ENCODE peak calls at places on chromosomes 16 and 17, in ten cellular contexts. One of them, this sample, is unnamed.

GRCh38 chr17:6986676-6987075 is 9.2 kb upstream of the ALOX12 start:
- DNase-seq in effector memory CD4-positive, alpha-beta T cell: no peak
- DNase-seq in IMR-90: no peak
- DNase-seq in endothelial cell of umbilical vein: peak; percentile 71
- DNase-seq in sigmoid colon: no peak
- DNase-seq in left ventricle myocardium inferior: no peak
- DNase-seq in heart right ventricle: no peak
- DNase-seq in tibial nerve: no peak
- DNase-seq in skeletal muscle cell: no peak
- DNase-seq in small intestine: no peak
- DNase-seq in this sample: no peak

GRCh38 chr16:1093284-1094123 is 2.5 kb downstream of the C1QTNF8 start:
- DNase-seq in effector memory CD4-positive, alpha-beta T cell: no peak
- DNase-seq in IMR-90: no peak
- DNase-seq in endothelial cell of umbilical vein: no peak
- DNase-seq in sigmoid colon: no peak
- DNase-seq in left ventricle myocardium inferior: no peak
- DNase-seq in heart right ventricle: no peak
- DNase-seq in tibial nerve: no peak
- DNase-seq in skeletal muscle cell: no peak
- DNase-seq in small intestine: peak; percentile 28
- DNase-seq in this sample: no peak

GRCh38 chr16:78553268-78554044 is 454.0 kb downstream of the WWOX start:
- DNase-seq in effector memory CD4-positive, alpha-beta T cell: no peak
- DNase-seq in IMR-90: no peak
- DNase-seq in endothelial cell of umbilical vein: no peak
- DNase-seq in sigmoid colon: no peak
- DNase-seq in left ventricle myocardium inferior: no peak
- DNase-seq in heart right ventricle: no peak
- DNase-seq in tibial nerve: no peak
- DNase-seq in skeletal muscle cell: no peak
- DNase-seq in small intestine: peak; percentile 51
- DNase-seq in this sample: no peak

GRCh38 chr17:81480140-81480917 is 32.3 kb downstream of the ACTG1 start:
- DNase-seq in effector memory CD4-positive, alpha-beta T cell: no peak
- DNase-seq in IMR-90: peak; percentile 76
- DNase-seq in endothelial cell of umbilical vein: no peak
- DNase-seq in sigmoid colon: no peak
- DNase-seq in left ventricle myocardium inferior: no peak
- DNase-seq in heart right ventricle: no peak
- DNase-seq in tibial nerve: peak; percentile 36
- DNase-seq in skeletal muscle cell: peak; percentile 41
- DNase-seq in small intestine: no peak
- DNase-seq in this sample: no peak

GRCh38 chr16:31477220-31478216 is 5.4 kb upstream of the SLC5A2 start:
- DNase-seq in effector memory CD4-positive, alpha-beta T cell: no peak
- DNase-seq in IMR-90: no peak
- DNase-seq in endothelial cell of umbilical vein: no peak
- DNase-seq in sigmoid colon: no peak
- DNase-seq in left ventricle myocardium inferior: no peak
- DNase-seq in heart right ventricle: no peak
- DNase-seq in tibial nerve: no peak
- DNase-seq in skeletal muscle cell: no peak
- DNase-seq in small intestine: peak; percentile 87
- DNase-seq in this sample: no peak

GRCh38 chr17:280901-281300 is 71.7 kb downstream of the RPH3AL start:
- DNase-seq in effector memory CD4-positive, alpha-beta T cell: no peak
- DNase-seq in IMR-90: no peak
- DNase-seq in endothelial cell of umbilical vein: no peak
- DNase-seq in sigmoid colon: peak; percentile 32
- DNase-seq in left ventricle myocardium inferior: no peak
- DNase-seq in heart right ventricle: no peak
- DNase-seq in tibial nerve: no peak
- DNase-seq in skeletal muscle cell: no peak
- DNase-seq in small intestine: no peak
- DNase-seq in this sample: peak; percentile 23

GRCh38 chr17:77602883-77603640 is 355.4 kb upstream of the TNRC6C start:
- DNase-seq in effector memory CD4-positive, alpha-beta T cell: no peak
- DNase-seq in IMR-90: no peak
- DNase-seq in endothelial cell of umbilical vein: no peak
- DNase-seq in sigmoid colon: peak; percentile 61
- DNase-seq in left ventricle myocardium inferior: no peak
- DNase-seq in heart right ventricle: peak; percentile 19
- DNase-seq in tibial nerve: no peak
- DNase-seq in skeletal muscle cell: no peak
- DNase-seq in small intestine: no peak
- DNase-seq in this sample: peak; percentile 59

GRCh38 chr16:10612649-10613179 is 32.3 kb upstream of the EMP2 start:
- DNase-seq in effector memory CD4-positive, alpha-beta T cell: no peak
- DNase-seq in IMR-90: no peak
- DNase-seq in endothelial cell of umbilical vein: no peak
- DNase-seq in sigmoid colon: no peak
- DNase-seq in left ventricle myocardium inferior: no peak
- DNase-seq in heart right ventricle: no peak
- DNase-seq in tibial nerve: no peak
- DNase-seq in skeletal muscle cell: no peak
- DNase-seq in small intestine: no peak
- DNase-seq in this sample: no peak

GRCh38 chr17:73432624-73433190 is 120.9 kb upstream of the CDC42EP4 start:
- DNase-seq in effector memory CD4-positive, alpha-beta T cell: no peak
- DNase-seq in IMR-90: no peak
- DNase-seq in endothelial cell of umbilical vein: no peak
- DNase-seq in sigmoid colon: no peak
- DNase-seq in left ventricle myocardium inferior: no peak
- DNase-seq in heart right ventricle: no peak
- DNase-seq in tibial nerve: no peak
- DNase-seq in skeletal muscle cell: no peak
- DNase-seq in small intestine: no peak
- DNase-seq in this sample: no peak

GRCh38 chr16:65600629-65601028 is 478.8 kb upstream of the CDH11 start:
- DNase-seq in effector memory CD4-positive, alpha-beta T cell: no peak
- DNase-seq in IMR-90: peak; percentile 29
- DNase-seq in endothelial cell of umbilical vein: no peak
- DNase-seq in sigmoid colon: no peak
- DNase-seq in left ventricle myocardium inferior: no peak
- DNase-seq in heart right ventricle: no peak
- DNase-seq in tibial nerve: no peak
- DNase-seq in skeletal muscle cell: no peak
- DNase-seq in small intestine: no peak
- DNase-seq in this sample: no peak

GRCh38 chr17:17909078-17909477 is 63.1 kb downstream of the TOM1L2 start:
- DNase-seq in effector memory CD4-positive, alpha-beta T cell: no peak
- DNase-seq in IMR-90: no peak
- DNase-seq in endothelial cell of umbilical vein: no peak
- DNase-seq in sigmoid colon: no peak
- DNase-seq in left ventricle myocardium inferior: no peak
- DNase-seq in heart right ventricle: no peak
- DNase-seq in tibial nerve: no peak
- DNase-seq in skeletal muscle cell: no peak
- DNase-seq in small intestine: no peak
- DNase-seq in this sample: no peak

GRCh38 chr16:48405907-48406306 is 20.7 kb upstream of the SIAH1 start:
- DNase-seq in effector memory CD4-positive, alpha-beta T cell: no peak
- DNase-seq in IMR-90: no peak
- DNase-seq in endothelial cell of umbilical vein: no peak
- DNase-seq in sigmoid colon: no peak
- DNase-seq in left ventricle myocardium inferior: no peak
- DNase-seq in heart right ventricle: no peak
- DNase-seq in tibial nerve: no peak
- DNase-seq in skeletal muscle cell: no peak
- DNase-seq in small intestine: peak; percentile 94
- DNase-seq in this sample: no peak

GRCh38 chr17:72259977-72260376 is 139.2 kb downstream of the SOX9 start:
- DNase-seq in effector memory CD4-positive, alpha-beta T cell: no peak
- DNase-seq in IMR-90: no peak
- DNase-seq in endothelial cell of umbilical vein: no peak
- DNase-seq in sigmoid colon: no peak
- DNase-seq in left ventricle myocardium inferior: no peak
- DNase-seq in heart right ventricle: no peak
- DNase-seq in tibial nerve: no peak
- DNase-seq in skeletal muscle cell: no peak
- DNase-seq in small intestine: peak; percentile 73
- DNase-seq in this sample: no peak

GRCh38 chr16:65845466-65846209 is 520.9 kb upstream of the CDH5 start:
- DNase-seq in effector memory CD4-positive, alpha-beta T cell: no peak
- DNase-seq in IMR-90: peak; percentile 1
- DNase-seq in endothelial cell of umbilical vein: no peak
- DNase-seq in sigmoid colon: no peak
- DNase-seq in left ventricle myocardium inferior: no peak
- DNase-seq in heart right ventricle: no peak
- DNase-seq in tibial nerve: no peak
- DNase-seq in skeletal muscle cell: no peak
- DNase-seq in small intestine: no peak
- DNase-seq in this sample: no peak

GRCh38 chr17:80539022-80539421 is 5.6 kb upstream of the RPTOR start:
- DNase-seq in effector memory CD4-positive, alpha-beta T cell: no peak
- DNase-seq in IMR-90: no peak
- DNase-seq in endothelial cell of umbilical vein: peak; percentile 11
- DNase-seq in sigmoid colon: no peak
- DNase-seq in left ventricle myocardium inferior: no peak
- DNase-seq in heart right ventricle: no peak
- DNase-seq in tibial nerve: no peak
- DNase-seq in skeletal muscle cell: no peak
- DNase-seq in small intestine: no peak
- DNase-seq in this sample: no peak

GRCh38 chr17:29617125-29617480 is 5.6 kb downstream of the CORO6 start:
- DNase-seq in effector memory CD4-positive, alpha-beta T cell: peak; percentile 88
- DNase-seq in IMR-90: peak; percentile 38
- DNase-seq in endothelial cell of umbilical vein: peak; percentile 86
- DNase-seq in sigmoid colon: peak; percentile 89
- DNase-seq in left ventricle myocardium inferior: peak; percentile 72
- DNase-seq in heart right ventricle: peak; percentile 75
- DNase-seq in tibial nerve: no peak
- DNase-seq in skeletal muscle cell: no peak
- DNase-seq in small intestine: peak; percentile 78
- DNase-seq in this sample: no peak
- H3K4me3 ChIP-seq in effector memory CD4-positive, alpha-beta T cell: peak overlapping the region; percentile 68
- H3K4me3 ChIP-seq in IMR-90: no peak overlapping the region
- H3K4me3 ChIP-seq in endothelial cell of umbilical vein: no peak overlapping the region
- H3K4me3 ChIP-seq in sigmoid colon: peak overlapping the region; percentile 39
- H3K4me3 ChIP-seq in left ventricle myocardium inferior: peak overlapping the region; percentile 63
- H3K4me3 ChIP-seq in heart right ventricle: no peak overlapping the region
- H3K4me3 ChIP-seq in tibial nerve: peak overlapping the region; percentile 26
- H3K4me3 ChIP-seq in skeletal muscle cell: peak overlapping the region; percentile 5
- H3K4me3 ChIP-seq in small intestine: no peak overlapping the region
- H3K4me3 ChIP-seq in this sample: no peak overlapping the region

GRCh38 chr16:63365665-63366064 is 1329.4 kb upstream of the CDH8 start:
- DNase-seq in effector memory CD4-positive, alpha-beta T cell: no peak
- DNase-seq in IMR-90: no peak
- DNase-seq in endothelial cell of umbilical vein: no peak
- DNase-seq in sigmoid colon: no peak
- DNase-seq in left ventricle myocardium inferior: no peak
- DNase-seq in heart right ventricle: no peak
- DNase-seq in tibial nerve: no peak
- DNase-seq in skeletal muscle cell: no peak
- DNase-seq in small intestine: no peak
- DNase-seq in this sample: no peak

GRCh38 chr16:63363738-63364137 is 1327.5 kb upstream of the CDH8 start:
- DNase-seq in effector memory CD4-positive, alpha-beta T cell: no peak
- DNase-seq in IMR-90: no peak
- DNase-seq in endothelial cell of umbilical vein: no peak
- DNase-seq in sigmoid colon: no peak
- DNase-seq in left ventricle myocardium inferior: no peak
- DNase-seq in heart right ventricle: no peak
- DNase-seq in tibial nerve: no peak
- DNase-seq in skeletal muscle cell: no peak
- DNase-seq in small intestine: peak; percentile 52
- DNase-seq in this sample: no peak

DNA sequence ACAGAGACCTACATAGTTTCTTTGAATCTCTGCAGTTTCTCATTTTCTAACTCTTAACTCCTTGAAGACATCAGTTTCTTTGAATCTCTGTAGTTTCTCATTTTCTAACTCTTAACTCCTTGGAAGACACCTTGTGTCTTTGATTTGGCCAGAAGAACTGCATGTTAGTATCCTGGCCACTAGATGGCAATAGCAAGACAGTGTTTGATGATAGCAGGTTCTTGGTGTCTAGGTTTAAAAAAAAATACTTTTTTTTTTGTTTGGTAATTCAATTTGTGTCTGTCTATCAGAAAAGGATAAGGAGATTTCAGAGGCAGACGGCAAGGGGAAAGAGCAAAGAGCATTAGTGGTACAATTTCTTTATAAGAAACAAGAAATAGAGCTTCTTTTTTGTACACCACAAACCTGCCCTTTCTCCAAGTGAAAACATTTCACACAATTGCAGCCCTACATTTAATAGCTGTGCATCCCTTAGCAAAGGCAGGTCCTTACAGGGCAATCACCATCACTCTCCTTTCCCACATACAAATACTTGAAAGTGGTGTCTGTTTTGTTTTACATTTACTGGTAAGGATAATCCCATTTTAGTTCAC is 1324.9 kb upstream of the CDH8 start:
- DNase-seq in effector memory CD4-positive, alpha-beta T cell: no peak
- DNase-seq in IMR-90: peak; percentile 66
- DNase-seq in endothelial cell of umbilical vein: peak; percentile 56
- DNase-seq in sigmoid colon: no peak
- DNase-seq in left ventricle myocardium inferior: no peak
- DNase-seq in heart right ventricle: no peak
- DNase-seq in tibial nerve: no peak
- DNase-seq in skeletal muscle cell: peak; percentile 10
- DNase-seq in small intestine: peak; percentile 54
- DNase-seq in this sample: no peak
- H3K4me3 ChIP-seq in effector memory CD4-positive, alpha-beta T cell: no peak overlapping the region
- H3K4me3 ChIP-seq in IMR-90: no peak overlapping the region
- H3K4me3 ChIP-seq in endothelial cell of umbilical vein: no peak overlapping the region
- H3K4me3 ChIP-seq in sigmoid colon: no peak overlapping the region
- H3K4me3 ChIP-seq in left ventricle myocardium inferior: no peak overlapping the region
- H3K4me3 ChIP-seq in heart right ventricle: no peak overlapping the region
- H3K4me3 ChIP-seq in tibial nerve: no peak overlapping the region
- H3K4me3 ChIP-seq in skeletal muscle cell: no peak overlapping the region
- H3K4me3 ChIP-seq in small intestine: no peak overlapping the region
- H3K4me3 ChIP-seq in this sample: no peak overlapping the region

GRCh38 chr16:20897253-20897896 is 2.8 kb downstream of the DCUN1D3 start:
- DNase-seq in effector memory CD4-positive, alpha-beta T cell: no peak
- DNase-seq in IMR-90: peak; percentile 71
- DNase-seq in endothelial cell of umbilical vein: no peak
- DNase-seq in sigmoid colon: no peak
- DNase-seq in left ventricle myocardium inferior: no peak
- DNase-seq in heart right ventricle: no peak
- DNase-seq in tibial nerve: no peak
- DNase-seq in skeletal muscle cell: peak; percentile 47
- DNase-seq in small intestine: peak; percentile 70
- DNase-seq in this sample: no peak
- H3K4me3 ChIP-seq in effector memory CD4-positive, alpha-beta T cell: no peak overlapping the region
- H3K4me3 ChIP-seq in IMR-90: no peak overlapping the region
- H3K4me3 ChIP-seq in endothelial cell of umbilical vein: no peak overlapping the region
- H3K4me3 ChIP-seq in sigmoid colon: no peak overlapping the region
- H3K4me3 ChIP-seq in left ventricle myocardium inferior: no peak overlapping the region
- H3K4me3 ChIP-seq in heart right ventricle: no peak overlapping the region
- H3K4me3 ChIP-seq in tibial nerve: no peak overlapping the region
- H3K4me3 ChIP-seq in skeletal muscle cell: peak overlapping the region; percentile 96
- H3K4me3 ChIP-seq in small intestine: no peak overlapping the region
- H3K4me3 ChIP-seq in this sample: no peak overlapping the region

DNA sequence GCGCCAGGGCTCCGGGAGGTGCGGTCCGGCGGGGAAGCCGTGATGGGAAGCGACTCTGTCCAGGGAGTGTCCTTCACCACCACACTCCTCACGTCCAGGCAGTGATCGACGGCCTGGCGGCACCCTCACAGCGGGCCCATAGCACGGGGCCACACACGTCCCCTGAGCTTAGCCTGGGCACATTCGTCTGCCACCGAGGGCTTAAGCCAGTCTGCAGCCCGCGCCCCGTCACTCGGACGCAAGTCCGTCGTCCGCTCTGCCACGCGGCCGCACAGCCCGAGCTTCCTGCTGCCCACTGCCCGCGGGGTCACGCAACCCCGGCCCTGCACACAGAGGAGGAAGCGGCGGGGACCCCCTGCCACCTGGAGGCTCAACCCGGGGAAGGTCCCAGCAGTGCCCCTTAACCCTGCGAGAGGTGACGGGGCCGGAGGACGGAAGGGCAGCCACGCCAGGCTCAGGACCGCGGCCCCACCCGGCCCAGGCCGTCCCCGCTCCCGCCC is 3.0 kb upstream of the TBX2 start:
- DNase-seq in effector memory CD4-positive, alpha-beta T cell: no peak
- DNase-seq in IMR-90: peak; percentile 35
- DNase-seq in endothelial cell of umbilical vein: no peak
- DNase-seq in sigmoid colon: no peak
- DNase-seq in left ventricle myocardium inferior: no peak
- DNase-seq in heart right ventricle: no peak
- DNase-seq in tibial nerve: no peak
- DNase-seq in skeletal muscle cell: no peak
- DNase-seq in small intestine: no peak
- DNase-seq in this sample: no peak
- H3K4me3 ChIP-seq in effector memory CD4-positive, alpha-beta T cell: no peak overlapping the region
- H3K4me3 ChIP-seq in IMR-90: peak overlapping the region; percentile 58
- H3K4me3 ChIP-seq in endothelial cell of umbilical vein: no peak overlapping the region
- H3K4me3 ChIP-seq in sigmoid colon: peak overlapping the region; percentile 38
- H3K4me3 ChIP-seq in left ventricle myocardium inferior: peak overlapping the region; percentile 77
- H3K4me3 ChIP-seq in heart right ventricle: peak overlapping the region; percentile 61
- H3K4me3 ChIP-seq in tibial nerve: peak overlapping the region; percentile 88
- H3K4me3 ChIP-seq in skeletal muscle cell: peak overlapping the region; percentile 34
- H3K4me3 ChIP-seq in small intestine: peak overlapping the region; percentile 13
- H3K4me3 ChIP-seq in this sample: no peak overlapping the region